ENCODE peak calls at places on chromosomes 7 and 10, in five cellular contexts. M is HCT116, F is K562, L is SK-N-SH, E is HepG2. I is an unnamed sample.

GRCh38 chr7:34354906-34355305 is 303.1 kb upstream of the NPSR1 start:
- DNase-seq in M (no peak), F (no peak), L (no peak), E (no peak), I (no peak)

GRCh38 chr7:114937422-114937821 is 15.5 kb downstream of the MDFIC start:
- DNase-seq in M (no peak), F (no peak), L (no peak), E (no peak), I (no peak)

GRCh38 chr7:157401567-157402387 is 65.0 kb downstream of the DNAJB6 start:
- DNase-seq in M (no peak), F (peak), L (peak), E (no peak), I (no peak)

GRCh38 chr7:2710901-2711551 is 23.0 kb downstream of the AMZ1 start:
- DNase-seq in M (no peak), F (no peak), L (no peak), E (no peak), I (no peak)

GRCh38 chr10:57898231-57898630 is 369.5 kb downstream of the IPMK start:
- DNase-seq in M (no peak), F (no peak), L (no peak), E (no peak), I (no peak)

GRCh38 chr7:31850066-31850465 is 163.1 kb downstream of the PPP1R17 start:
- DNase-seq in M (no peak), F (no peak), L (no peak), E (no peak), I (no peak)

GRCh38 chr7:26937306-26937705 is 72.9 kb upstream of the SKAP2 start:
- DNase-seq in M (no peak), F (no peak), L (no peak), E (no peak), I (no peak)

GRCh38 chr7:106345421-106346166 is 60.8 kb upstream of the NAMPT start:
- DNase-seq in M (no peak), F (no peak), L (no peak), E (no peak), I (no peak)

GRCh38 chr7:98653601-98654310 is 36.7 kb downstream of the NPTX2 start:
- DNase-seq in M (no peak), F (no peak), L (no peak), E (peak), I (no peak)

GRCh38 chr10:99532194-99532593 is 548 bp upstream of the NKX2-3 start:
- DNase-seq in M (no peak), F (no peak), L (no peak), E (no peak), I (no peak)

GRCh38 chr10:44982114-44982460 is 3.5 kb upstream of the DEPP1 start:
- DNase-seq in M (no peak), F (no peak), L (no peak), E (no peak), I (no peak)

GRCh38 chr10:12067336-12067735 is 1.4 kb upstream of the DHTKD1 start:
- DNase-seq in M (no peak), F (no peak), L (no peak), E (no peak), I (no peak)
- TF ChIP-seq SIN3A in M (no peak), F (no peak), L (no peak), E (no peak), I (no peak)

GRCh38 chr10:110002801-110003523 is 4.8 kb upstream of the ADD3 start:
- DNase-seq in M (no peak), F (no peak), L (no peak), E (no peak), I (no peak)
- TF ChIP-seq SIN3A in M (no peak), F (no peak), L (no peak), E (no peak), I (no peak)

DNA sequence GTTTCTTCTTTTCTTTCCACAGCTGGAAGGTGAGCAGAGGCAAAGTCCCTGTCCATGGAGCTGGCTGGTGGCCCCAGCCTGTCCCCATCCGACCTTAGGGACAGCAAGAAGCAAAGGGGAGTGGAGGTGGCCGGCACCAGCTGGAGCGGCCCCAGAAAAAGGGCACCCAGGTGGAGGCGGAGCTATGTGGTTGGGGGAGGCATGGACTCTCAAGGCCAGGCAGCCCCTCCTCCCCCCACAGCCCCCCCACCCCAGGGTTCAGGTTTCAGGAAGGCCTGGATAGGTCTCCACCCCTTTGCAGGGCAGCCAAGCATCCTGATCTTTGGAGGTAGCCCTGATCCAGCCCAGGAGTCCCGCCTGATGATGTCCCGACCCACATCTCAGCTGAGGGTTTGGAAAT is at the start of gene SSC4D:
- DNase-seq in M (no peak), F (peak), L (no peak), E (peak), I (no peak)
- TF ChIP-seq SIN3A in M (no peak), F (no peak), L (no peak), E (peak), I (no peak)

GRCh38 chr10:35129185-35129674 is 2.6 kb downstream of the CREM start:
- DNase-seq in M (no peak), F (no peak), L (no peak), E (no peak), I (no peak)
- TF ChIP-seq SIN3A in M (no peak), F (no peak), L (no peak), E (no peak), I (no peak)

I was measured in Panc1.